ENCODE peak calls at places on chromosome 15, in six cellular contexts. One of them, this sample, is unnamed.

GRCh38 chr15:99943466-99943865 is 210.2 kb upstream of the LYSMD4 start:
- DNase-seq in heart left ventricle: no peak
- DNase-seq in cardiac muscle cell: no peak
- DNase-seq in K562: no peak
- DNase-seq in A673: no peak
- DNase-seq in GM23248: no peak
- DNase-seq in this sample: no peak

GRCh38 chr15:69265347-69265955 is 33.3 kb upstream of the PAQR5 start:
- DNase-seq in heart left ventricle: no peak
- DNase-seq in cardiac muscle cell: peak; percentile 27
- DNase-seq in K562: no peak
- DNase-seq in A673: peak; percentile 59
- DNase-seq in GM23248: peak; percentile 44
- DNase-seq in this sample: peak; percentile 67

GRCh38 chr15:57216288-57216687 is 160.0 kb upstream of the CGNL1 start:
- DNase-seq in heart left ventricle: no peak
- DNase-seq in cardiac muscle cell: no peak
- DNase-seq in K562: no peak
- DNase-seq in A673: peak; percentile 78
- DNase-seq in GM23248: peak; percentile 88
- DNase-seq in this sample: no peak

GRCh38 chr15:63593705-63594671 is 3.2 kb upstream of the FBXL22 start:
- DNase-seq in heart left ventricle: no peak
- DNase-seq in cardiac muscle cell: peak; percentile 48
- DNase-seq in K562: no peak
- DNase-seq in A673: no peak
- DNase-seq in GM23248: peak; percentile 32
- DNase-seq in this sample: no peak

GRCh38 chr15:67840747-67841634 is 1.1 kb upstream of the RNU6-1 start:
- DNase-seq in heart left ventricle: no peak
- DNase-seq in cardiac muscle cell: peak; percentile 50
- DNase-seq in K562: no peak
- DNase-seq in A673: no peak
- DNase-seq in GM23248: peak; percentile 89
- DNase-seq in this sample: peak; percentile 80

GRCh38 chr15:89174476-89174875 is 46.9 kb downstream of the RLBP1 start:
- DNase-seq in heart left ventricle: no peak
- DNase-seq in cardiac muscle cell: no peak
- DNase-seq in K562: no peak
- DNase-seq in A673: no peak
- DNase-seq in GM23248: no peak
- DNase-seq in this sample: no peak

GRCh38 chr15:93030430-93031102 is 58.4 kb downstream of the RGMA start:
- DNase-seq in heart left ventricle: peak; percentile 75
- DNase-seq in cardiac muscle cell: peak; percentile 73
- DNase-seq in K562: peak; percentile 81
- DNase-seq in A673: peak; percentile 79
- DNase-seq in GM23248: peak; percentile 79
- DNase-seq in this sample: peak; percentile 83

GRCh38 chr15:66235866-66236265 is 17.7 kb downstream of the MEGF11 start:
- DNase-seq in heart left ventricle: no peak
- DNase-seq in cardiac muscle cell: no peak
- DNase-seq in K562: no peak
- DNase-seq in A673: no peak
- DNase-seq in GM23248: no peak
- DNase-seq in this sample: no peak

GRCh38 chr15:28894631-28895030 is 8.9 kb downstream of the APBA2 start:
- DNase-seq in heart left ventricle: no peak
- DNase-seq in cardiac muscle cell: no peak
- DNase-seq in K562: no peak
- DNase-seq in A673: no peak
- DNase-seq in GM23248: no peak
- DNase-seq in this sample: no peak

GRCh38 chr15:57554063-57554820 is 37.5 kb upstream of the MYZAP start:
- DNase-seq in heart left ventricle: no peak
- DNase-seq in cardiac muscle cell: no peak
- DNase-seq in K562: no peak
- DNase-seq in A673: peak; percentile 62
- DNase-seq in GM23248: no peak
- DNase-seq in this sample: no peak

GRCh38 chr15:72365844-72366243 is 10.0 kb downstream of the HEXA start:
- DNase-seq in heart left ventricle: no peak
- DNase-seq in cardiac muscle cell: no peak
- DNase-seq in K562: no peak
- DNase-seq in A673: no peak
- DNase-seq in GM23248: no peak
- DNase-seq in this sample: no peak

GRCh38 chr15:37764733-37765191 is 169.7 kb upstream of the TMCO5A start:
- DNase-seq in heart left ventricle: no peak
- DNase-seq in cardiac muscle cell: peak; percentile 12
- DNase-seq in K562: peak; percentile 54
- DNase-seq in A673: peak; percentile 90
- DNase-seq in GM23248: peak; percentile 76
- DNase-seq in this sample: peak; percentile 91

GRCh38 chr15:35843453-35843852 is 297.5 kb upstream of the DPH6 start:
- DNase-seq in heart left ventricle: no peak
- DNase-seq in cardiac muscle cell: peak; percentile 26
- DNase-seq in K562: no peak
- DNase-seq in A673: no peak
- DNase-seq in GM23248: no peak
- DNase-seq in this sample: no peak
- H3K27ac ChIP-seq in heart left ventricle: no peak overlapping the region
- H3K27ac ChIP-seq in cardiac muscle cell: no peak overlapping the region
- H3K27ac ChIP-seq in K562: no peak overlapping the region
- H3K27ac ChIP-seq in A673: no peak overlapping the region
- H3K27ac ChIP-seq in GM23248: no peak overlapping the region
- H3K27ac ChIP-seq in this sample: no peak overlapping the region

DNA sequence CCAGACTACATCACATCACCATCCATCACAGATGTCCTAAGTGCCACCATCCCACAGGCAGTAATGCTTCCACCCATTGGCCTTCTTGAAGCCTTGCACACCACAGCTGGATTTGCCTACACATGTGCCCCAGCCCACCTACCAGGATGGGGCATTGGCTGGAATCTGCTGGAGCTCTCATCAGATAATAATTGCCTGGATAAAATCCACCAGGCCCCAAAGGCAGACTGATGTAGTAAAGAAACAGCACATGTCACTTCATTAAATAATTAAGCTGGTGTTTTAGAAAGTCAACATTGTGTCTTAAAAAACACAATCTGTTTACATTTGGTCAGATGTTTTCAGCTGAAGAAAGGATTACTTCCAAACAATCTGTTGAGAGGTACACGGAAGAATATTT is 229.5 kb downstream of the ATP8B4 start:
- DNase-seq in heart left ventricle: no peak
- DNase-seq in cardiac muscle cell: no peak
- DNase-seq in K562: no peak
- DNase-seq in A673: no peak
- DNase-seq in GM23248: no peak
- DNase-seq in this sample: no peak
- H3K27ac ChIP-seq in heart left ventricle: no peak overlapping the region
- H3K27ac ChIP-seq in cardiac muscle cell: no peak overlapping the region
- H3K27ac ChIP-seq in K562: no peak overlapping the region
- H3K27ac ChIP-seq in A673: no peak overlapping the region
- H3K27ac ChIP-seq in GM23248: no peak overlapping the region
- H3K27ac ChIP-seq in this sample: no peak overlapping the region

GRCh38 chr15:62046064-62046779 is 14.0 kb downstream of the VPS13C start:
- DNase-seq in heart left ventricle: no peak
- DNase-seq in cardiac muscle cell: no peak
- DNase-seq in K562: no peak
- DNase-seq in A673: no peak
- DNase-seq in GM23248: no peak
- DNase-seq in this sample: no peak
- H3K27ac ChIP-seq in heart left ventricle: no peak overlapping the region
- H3K27ac ChIP-seq in cardiac muscle cell: no peak overlapping the region
- H3K27ac ChIP-seq in K562: peak overlapping the region; percentile 18
- H3K27ac ChIP-seq in A673: no peak overlapping the region
- H3K27ac ChIP-seq in GM23248: no peak overlapping the region
- H3K27ac ChIP-seq in this sample: peak overlapping the region; percentile 29

DNA sequence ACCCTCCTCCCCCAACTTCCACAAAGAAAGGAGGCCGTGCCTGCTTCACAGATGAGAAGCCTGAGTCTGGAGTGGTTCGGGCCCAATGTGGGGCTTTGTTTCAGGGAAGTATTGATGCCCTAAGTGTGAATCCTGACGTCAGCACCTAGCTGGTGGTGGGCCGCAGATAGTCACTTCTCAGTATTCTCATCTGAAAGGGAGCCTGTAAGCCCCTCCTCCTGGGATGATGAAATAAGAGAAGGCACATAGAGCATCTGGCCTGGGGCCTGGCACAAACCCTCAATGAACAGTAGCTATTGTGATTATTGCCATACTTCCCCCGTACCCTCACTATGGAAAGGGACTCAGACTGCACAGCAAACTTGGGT is 24.8 kb downstream of the LINGO1 start:
- DNase-seq in heart left ventricle: no peak
- DNase-seq in cardiac muscle cell: no peak
- DNase-seq in K562: no peak
- DNase-seq in A673: peak; percentile 80
- DNase-seq in GM23248: no peak
- DNase-seq in this sample: no peak
- H3K27ac ChIP-seq in heart left ventricle: no peak overlapping the region
- H3K27ac ChIP-seq in cardiac muscle cell: peak overlapping the region; percentile 56
- H3K27ac ChIP-seq in K562: peak overlapping the region; percentile 39
- H3K27ac ChIP-seq in A673: peak overlapping the region; percentile 76
- H3K27ac ChIP-seq in GM23248: no peak overlapping the region
- H3K27ac ChIP-seq in this sample: no peak overlapping the region

GRCh38 chr15:25695875-25696760 is 167.0 kb downstream of the ATP10A start:
- DNase-seq in heart left ventricle: no peak
- DNase-seq in cardiac muscle cell: no peak
- DNase-seq in K562: no peak
- DNase-seq in A673: no peak
- DNase-seq in GM23248: no peak
- DNase-seq in this sample: no peak
- H3K27ac ChIP-seq in heart left ventricle: no peak overlapping the region
- H3K27ac ChIP-seq in cardiac muscle cell: no peak overlapping the region
- H3K27ac ChIP-seq in K562: no peak overlapping the region
- H3K27ac ChIP-seq in A673: no peak overlapping the region
- H3K27ac ChIP-seq in GM23248: no peak overlapping the region
- H3K27ac ChIP-seq in this sample: no peak overlapping the region

DNA sequence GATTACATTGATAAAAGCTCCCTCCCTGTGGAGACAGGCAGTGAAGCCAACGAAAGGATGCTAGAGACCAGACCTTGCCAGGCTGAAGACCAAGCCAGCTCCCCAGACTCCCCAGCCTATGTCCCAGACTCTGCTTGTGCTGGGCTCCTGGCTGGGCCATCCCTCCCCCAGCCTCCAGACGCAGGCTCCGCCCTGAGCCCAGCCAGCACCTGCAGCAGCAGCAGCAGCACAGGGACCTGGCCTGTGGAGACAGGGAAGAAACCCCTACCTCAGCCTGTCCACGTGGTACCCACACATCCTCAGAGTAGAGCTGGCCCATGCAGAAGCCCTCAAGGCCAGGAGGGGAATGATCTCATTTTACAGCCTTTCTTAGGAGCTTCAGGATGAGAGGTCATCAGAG is 13.3 kb downstream of the ANKRD63 start:
- DNase-seq in heart left ventricle: no peak
- DNase-seq in cardiac muscle cell: no peak
- DNase-seq in K562: no peak
- DNase-seq in A673: no peak
- DNase-seq in GM23248: no peak
- DNase-seq in this sample: no peak
- H3K27ac ChIP-seq in heart left ventricle: no peak overlapping the region
- H3K27ac ChIP-seq in cardiac muscle cell: no peak overlapping the region
- H3K27ac ChIP-seq in K562: no peak overlapping the region
- H3K27ac ChIP-seq in A673: no peak overlapping the region
- H3K27ac ChIP-seq in GM23248: no peak overlapping the region
- H3K27ac ChIP-seq in this sample: no peak overlapping the region

GRCh38 chr15:46110755-46111154 is 475.9 kb downstream of the SQOR start:
- DNase-seq in heart left ventricle: no peak
- DNase-seq in cardiac muscle cell: no peak
- DNase-seq in K562: no peak
- DNase-seq in A673: no peak
- DNase-seq in GM23248: no peak
- DNase-seq in this sample: no peak
- H3K27ac ChIP-seq in heart left ventricle: no peak overlapping the region
- H3K27ac ChIP-seq in cardiac muscle cell: no peak overlapping the region
- H3K27ac ChIP-seq in K562: no peak overlapping the region
- H3K27ac ChIP-seq in A673: no peak overlapping the region
- H3K27ac ChIP-seq in GM23248: no peak overlapping the region
- H3K27ac ChIP-seq in this sample: no peak overlapping the region